ENCODE peak calls at places on chromosomes 3 and 15, in ten cellular contexts. R is brain microvascular endothelial cell; J is CD4-positive, alpha-beta T cell; F is pancreas; T is IMR-90; M is A549; Z is fibroblast of lung; Y is activated CD8-positive, alpha-beta T cell treated with anti-CD3 and anti-CD28 coated beads for 36 hours; I is cardiac muscle cell; S is HFFc6. K is an unnamed sample.

GRCh38 chr3:82144811-82145210 is 383.4 kb upstream of the GBE1 start:
- DNase-seq in S (no peak), M (no peak), F (no peak), Z (no peak), R (no peak), I (no peak), Y (no peak), T (no peak), J (no peak), K (no peak)

GRCh38 chr3:39590776-39591175 is 123.3 kb downstream of the MOBP start:
- DNase-seq in S (no peak), F (no peak), M (no peak), T (no peak), R (no peak), J (no peak), Z (no peak), Y (no peak), I (no peak), K (no peak)

GRCh38 chr15:77589839-77590238 is 42.9 kb downstream of the LINGO1 start:
- DNase-seq in M (no peak), S (no peak), Y (no peak), Z (no peak), R (no peak), T (no peak), F (no peak), I (peak), J (no peak), K (no peak)

GRCh38 chr3:70281663-70282062 is 30.8 kb downstream of the MDFIC2 start:
- DNase-seq in F (no peak), S (no peak), M (peak), Z (no peak), I (no peak), T (peak), R (peak), J (no peak), Y (no peak), K (no peak)

GRCh38 chr3:145698749-145699148 is 462.2 kb downstream of the PLOD2 start:
- DNase-seq in Y (no peak), T (no peak), J (no peak), Z (no peak), R (no peak), I (no peak), S (no peak), M (no peak), F (no peak), K (no peak)

GRCh38 chr15:41897327-41897726 is 3.5 kb upstream of the SPTBN5 start:
- DNase-seq in S (no peak), R (no peak), Y (no peak), F (no peak), I (no peak), T (no peak), Z (no peak), M (no peak), J (no peak), K (no peak)

GRCh38 chr15:38688096-38688495 is 123.5 kb upstream of the RASGRP1 start:
- DNase-seq in M (no peak), R (no peak), I (no peak), T (peak), S (no peak), Z (no peak), J (no peak), Y (peak), F (no peak), K (no peak)

GRCh38 chr3:128995737-128996136 is 1.9 kb upstream of the CFAP92 start:
- DNase-seq in R (no peak), Y (no peak), I (no peak), T (no peak), Z (no peak), J (no peak), F (no peak), S (no peak), M (no peak), K (no peak)

GRCh38 chr15:93072011-93072410 is 17.0 kb downstream of the RGMA start:
- DNase-seq in M (no peak), R (peak), Y (no peak), I (peak), F (no peak), Z (peak), J (no peak), T (peak), S (no peak), K (peak)

GRCh38 chr15:94864600-94864999 is 633.2 kb downstream of the MCTP2 start:
- DNase-seq in F (no peak), J (no peak), Z (no peak), T (no peak), R (no peak), S (no peak), Y (no peak), I (no peak), M (no peak), K (no peak)

GRCh38 chr3:34020761-34021635 is 222.6 kb downstream of the PDCD6IP start:
- DNase-seq in T (no peak), F (no peak), J (no peak), R (no peak), Y (no peak), M (no peak), Z (no peak), I (no peak), S (no peak), K (no peak)

GRCh38 chr3:45689787-45690145 is 570 bp downstream of the SACM1L start:
- DNase-seq in F (no peak), I (no peak), Y (no peak), M (no peak), Z (peak), S (no peak), R (no peak), J (no peak), T (no peak), K (no peak)

GRCh38 chr3:45692866-45693265 is 3.7 kb downstream of the SACM1L start:
- DNase-seq in R (no peak), T (no peak), F (no peak), J (no peak), I (no peak), S (no peak), Y (no peak), M (no peak), Z (no peak), K (no peak)

GRCh38 chr3:45688882-45689786 is at the start of gene SACM1L:
- DNase-seq in F (peak), S (peak), Y (peak), J (peak), R (peak), T (peak), Z (peak), I (peak), M (peak), K (peak)

GRCh38 chr3:45690331-45691035 is 1.3 kb downstream of the SACM1L start:
- DNase-seq in I (no peak), M (no peak), Z (no peak), F (no peak), J (no peak), Y (peak), T (no peak), R (no peak), S (no peak), K (no peak)

GRCh38 chr3:45693941-45694521 is 4.8 kb downstream of the SACM1L start:
- DNase-seq in I (no peak), Z (no peak), R (no peak), T (no peak), F (no peak), S (no peak), Y (peak), J (no peak), M (no peak), K (no peak)
- TF ChIP-seq CTCF in I (no peak), Z (no peak), R (peak), T (no peak), F (no peak), S (peak), Y (no peak), J (no peak), M (no peak), K (no peak)

DNA sequence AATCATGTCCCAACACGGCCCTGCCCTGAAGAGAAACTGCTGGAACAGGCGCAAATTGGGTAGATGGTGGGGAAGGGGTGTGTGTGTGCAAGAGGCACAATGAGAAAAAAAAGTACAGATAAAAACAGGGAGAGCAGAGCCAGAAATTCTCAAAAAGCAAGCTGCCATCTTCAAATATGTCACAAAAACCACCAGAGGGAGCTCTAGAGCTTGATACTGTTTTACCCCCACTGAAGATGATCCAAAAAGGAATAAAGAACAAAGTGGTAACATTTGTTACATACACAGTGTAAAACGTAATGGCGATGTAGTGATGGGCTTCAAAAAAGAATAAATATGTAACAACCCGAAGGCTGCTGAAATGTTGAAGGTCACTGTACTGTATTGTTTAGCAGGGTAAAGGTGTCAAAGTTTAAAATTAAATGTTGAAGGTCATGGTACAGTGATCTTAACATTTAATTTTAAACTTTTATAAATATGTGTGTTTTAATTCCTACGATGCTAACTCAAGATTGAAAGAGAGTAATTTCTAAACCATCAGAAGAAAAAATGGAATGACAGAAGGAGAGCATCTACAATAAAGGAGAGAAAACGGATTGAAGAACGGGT is 6.0 kb downstream of the SNRPA1 start:
- DNase-seq in Y (no peak), M (peak), J (no peak), F (no peak), S (peak), R (peak), Z (peak), T (peak), I (peak), K (no peak)
- TF ChIP-seq CTCF in Y (peak), M (peak), J (peak), F (no peak), S (peak), R (peak), Z (peak), T (peak), I (peak), K (peak)

GRCh38 chr3:185042357-185042756 is 110.5 kb downstream of the C3orf70 start:
- DNase-seq in M (no peak), R (no peak), J (no peak), F (no peak), I (no peak), Z (no peak), Y (no peak), S (no peak), T (no peak), K (no peak)

GRCh38 chr3:185041540-185041939 is 111.3 kb downstream of the C3orf70 start:
- DNase-seq in M (no peak), R (no peak), F (no peak), Y (no peak), Z (no peak), T (no peak), I (no peak), J (no peak), S (no peak), K (no peak)

GRCh38 chr3:185040425-185040824 is 112.4 kb downstream of the C3orf70 start:
- DNase-seq in Z (no peak), I (no peak), J (no peak), S (no peak), R (no peak), M (no peak), F (no peak), T (no peak), Y (no peak), K (no peak)
- TF ChIP-seq CTCF in Z (no peak), I (no peak), J (no peak), S (no peak), R (no peak), M (no peak), F (no peak), T (no peak), Y (no peak), K (no peak)

DNA sequence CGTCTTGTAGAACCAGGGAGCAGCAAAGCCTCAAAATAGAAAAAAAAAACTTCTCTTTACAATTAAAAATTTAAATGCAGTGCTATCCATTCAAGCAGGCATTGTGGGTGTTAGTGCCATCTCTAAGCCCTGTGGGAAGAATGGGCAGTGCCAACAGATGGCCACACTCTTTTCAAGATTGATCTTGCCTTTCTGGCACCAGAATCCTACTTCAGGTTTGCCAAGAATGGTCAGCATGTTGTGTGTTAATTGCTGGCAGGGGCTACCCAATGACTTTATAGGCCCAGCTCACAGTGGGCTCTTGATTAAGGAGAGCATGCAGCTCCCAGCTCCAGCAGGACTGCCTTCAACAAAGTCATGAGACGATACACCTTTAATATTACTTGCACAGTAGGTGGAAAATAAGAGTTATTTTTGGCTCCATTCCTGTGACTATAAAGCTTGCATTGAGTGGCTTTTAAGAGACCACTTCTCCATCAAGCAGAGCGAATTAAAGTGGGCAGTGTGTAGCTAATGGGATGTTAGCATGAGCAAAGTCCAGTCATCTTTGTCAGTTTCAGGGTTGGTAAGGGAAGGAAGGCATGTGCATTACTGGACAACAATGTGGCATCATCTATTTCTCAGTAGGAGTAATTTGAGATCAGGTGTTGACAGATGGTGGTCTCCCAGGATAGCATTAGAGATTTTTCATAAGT is 476.8 kb downstream of the C3orf38 start:
- DNase-seq in R (no peak), J (no peak), Y (no peak), I (no peak), Z (no peak), S (no peak), T (no peak), F (no peak), M (no peak), K (no peak)
- TF ChIP-seq CTCF in R (no peak), J (no peak), Y (no peak), I (no peak), Z (no peak), S (no peak), T (no peak), F (no peak), M (no peak), K (no peak)

K was measured in suprapubic skin.